ENCODE peak calls at places on chromosome 20, in eight cellular contexts. K, D, Y, L, E, Q, M and C are unnamed samples. For H3K36me3, the result is how much of the 10 kb centered on the place peaks cover.

GRCh38 chr20:39596554-39596953 is 634.4 kb downstream of the DHX35 start:
- DNase-seq in K (no peak), D (no peak), Y (no peak), L (no peak), E (no peak), Q (no peak), M (no peak), C (no peak)

GRCh38 chr20:48489656-48490055 is 338.1 kb downstream of the PREX1 start:
- DNase-seq in K (peak), D (no peak), Y (no peak), L (peak), E (no peak), Q (no peak), M (no peak), C (no peak)

GRCh38 chr20:41392871-41393704 is 26.5 kb upstream of the EMILIN3 start:
- DNase-seq in K (peak), D (no peak), Y (no peak), L (no peak), E (peak), Q (no peak), M (no peak), C (no peak)

GRCh38 chr20:56657879-56658278 is 28.8 kb downstream of the TFAP2C start:
- DNase-seq in K (peak), D (no peak), Y (no peak), L (no peak), E (no peak), Q (no peak), M (no peak), C (no peak)

GRCh38 chr20:44500221-44500620 is 21.6 kb downstream of the SERINC3 start:
- DNase-seq in K (no peak), D (no peak), Y (no peak), L (no peak), E (no peak), Q (no peak), M (no peak), C (no peak)

GRCh38 chr20:62642666-62643520 is 590 bp downstream of the SLCO4A1 start:
- DNase-seq in K (no peak), D (peak), Y (no peak), L (peak), E (peak), Q (peak), M (no peak), C (peak)

GRCh38 chr20:21808863-21809664 is 103.6 kb downstream of the PAX1 start:
- DNase-seq in K (no peak), D (peak), Y (no peak), L (peak), E (peak), Q (peak), M (no peak), C (peak)

GRCh38 chr20:60600036-60600435 is 641.8 kb downstream of the CDH26 start:
- DNase-seq in K (no peak), D (no peak), Y (no peak), L (no peak), E (no peak), Q (no peak), M (no peak), C (no peak)

GRCh38 chr20:32155017-32155965 is 45.8 kb downstream of the TM9SF4 start:
- DNase-seq in K (peak), D (peak), Y (peak), L (peak), E (peak), Q (peak), M (peak), C (peak)

DNA sequence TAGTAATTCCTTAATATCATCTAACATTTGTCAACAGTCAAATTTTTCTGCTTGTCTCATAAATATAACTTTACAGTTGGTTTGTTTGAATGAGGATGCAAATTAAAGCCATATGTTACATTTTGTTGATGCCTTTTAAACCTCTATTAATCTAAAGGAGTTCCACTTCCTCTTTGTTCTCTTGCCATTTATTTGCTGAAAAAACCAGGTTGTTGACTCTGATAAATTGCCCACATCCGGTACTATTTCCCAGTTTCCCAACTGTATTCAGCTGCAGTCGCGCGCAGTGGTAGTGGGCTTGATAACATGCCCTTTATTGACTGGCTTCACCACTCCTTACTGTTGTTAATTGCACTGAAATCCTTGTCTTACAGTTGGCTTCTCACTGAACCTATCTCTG is 32.8 kb upstream of the SIRPB2 start:
- DNase-seq in K (no peak), D (no peak), Y (no peak), L (no peak), E (no peak), Q (no peak), M (no peak), C (no peak)
- H3K36me3 ChIP-seq in K (under half), D (under half), Y (under half), L (under half), E (under half), Q (under half), M (under half), C (under half)

GRCh38 chr20:22887796-22888195 is 147.3 kb upstream of the SSTR4 start:
- DNase-seq in K (no peak), D (no peak), Y (no peak), L (no peak), E (no peak), Q (no peak), M (no peak), C (no peak)
- TF ChIP-seq POLR2AphosphoS5 in K (no peak), D (no peak), Y (no peak), L (no peak), E (no peak), Q (no peak), M (no peak), C (no peak)

GRCh38 chr20:37179671-37180524 is 550 bp upstream of the MROH8 start:
- DNase-seq in K (no peak), D (no peak), Y (no peak), L (no peak), E (no peak), Q (no peak), M (no peak), C (no peak)
- H3K4me3 ChIP-seq in K (peak), D (peak), Y (peak), L (peak), E (peak), Q (peak), M (peak), C (peak)

GRCh38 chr20:33624399-33624798 is 37.7 kb upstream of the C20orf144 start:
- DNase-seq in K (no peak), D (no peak), Y (no peak), L (no peak), E (no peak), Q (no peak), M (no peak), C (no peak)
- H3K36me3 ChIP-seq in K (under half), D (under half), Y (under half), L (under half), E (under half), Q (under half), M (under half), C (under half)